ENCODE peak calls at places on chromosomes 4 and X, in five cellular contexts. J, Y, F, C and D are unnamed samples.

GRCh38 chr4:23728393-23728792 is 161.5 kb downstream of the PPARGC1A start:
- DNase-seq in J (peak; percentile 90), Y (no peak), F (peak; percentile 34), C (no peak), D (peak; percentile 98)

GRCh38 chr4:5965225-5965624 is 53.0 kb downstream of the C4orf50 start:
- DNase-seq in J (no peak), Y (no peak), F (no peak), C (no peak), D (no peak)

GRCh38 chr4:150867148-150867547 is 147.9 kb downstream of the LRBA start:
- DNase-seq in J (peak; percentile 67), Y (peak; percentile 29), F (peak; percentile 67), C (peak; percentile 77), D (no peak)

GRCh38 chrX:9829308-9830267 is 43.4 kb downstream of the SHROOM2 start:
- DNase-seq in J (peak; percentile 42), Y (no peak), F (peak; percentile 73), C (no peak), D (peak; percentile 92)

GRCh38 chr4:32140636-32141035 is 1420.5 kb downstream of the PCDH7 start:
- DNase-seq in J (peak; percentile 3), Y (no peak), F (peak; percentile 61), C (no peak), D (peak; percentile 83)

GRCh38 chrX:5916945-5917344 is 311.7 kb downstream of the NLGN4X start:
- DNase-seq in J (no peak), Y (no peak), F (no peak), C (no peak), D (no peak)

GRCh38 chr4:5823542-5824211 is 69.2 kb downstream of the CRMP1 start:
- DNase-seq in J (no peak), Y (no peak), F (no peak), C (no peak), D (no peak)

GRCh38 chr4:123250843-123251242 is 145.8 kb upstream of the SPRY1 start:
- DNase-seq in J (no peak), Y (peak; percentile 15), F (no peak), C (no peak), D (no peak)

GRCh38 chr4:138445098-138445497 is 202.9 kb upstream of the SLC7A11 start:
- DNase-seq in J (no peak), Y (no peak), F (no peak), C (no peak), D (no peak)

GRCh38 chr4:32030406-32030805 is 1310.2 kb downstream of the PCDH7 start:
- DNase-seq in J (no peak), Y (no peak), F (no peak), C (no peak), D (no peak)

GRCh38 chrX:110173192-110174175 is 144.4 kb downstream of the AMMECR1 start:
- DNase-seq in J (no peak), Y (peak; percentile 31), F (no peak), C (no peak), D (no peak)

GRCh38 chr4:67714955-67715354 is 14.0 kb upstream of the UBA6 start:
- DNase-seq in J (no peak), Y (no peak), F (no peak), C (no peak), D (no peak)

GRCh38 chrX:22748093-22748999 is 251.4 kb upstream of the DDX53 start:
- DNase-seq in J (no peak), Y (peak; percentile 52), F (peak; percentile 3), C (peak; percentile 63), D (no peak)

GRCh38 chrX:94831364-94831763 is 1157.4 kb downstream of the FAM133A start:
- DNase-seq in J (no peak), Y (no peak), F (no peak), C (peak; percentile 7), D (no peak)

GRCh38 chrX:102546818-102547493 is 30.4 kb upstream of the TMSB15A start:
- DNase-seq in J (no peak), Y (no peak), F (no peak), C (no peak), D (no peak)

GRCh38 chr4:171017596-171017995 is 795.6 kb upstream of the GALNTL6 start:
- DNase-seq in J (no peak), Y (no peak), F (peak; percentile 2), C (no peak), D (no peak)

GRCh38 chr4:49044270-49044669 is 58.2 kb downstream of the CWH43 start:
- DNase-seq in J (no peak), Y (no peak), F (no peak), C (no peak), D (no peak)

GRCh38 chr4:96073446-96073845 is 233.6 kb downstream of the PDHA2 start:
- DNase-seq in J (no peak), Y (no peak), F (no peak), C (no peak), D (no peak)

GRCh38 chrX:49079489-49080428 is at the start of gene WDR45:
- DNase-seq in J (peak; percentile 47), Y (peak; percentile 72), F (peak; percentile 74), C (peak; percentile 52), D (no peak)

GRCh38 chr4:40721730-40722171 is 28.0 kb upstream of the NSUN7 start:
- DNase-seq in J (no peak), Y (no peak), F (no peak), C (no peak), D (peak; percentile 69)